ENCODE peak calls at places on chromosomes 13 and 19, in ten cellular contexts. J, K, P, H, M, V, W, R, F and G are unnamed samples.

GRCh38 chr19:11323601-11324078 is 15.8 kb downstream of the RAB3D start:
- DNase-seq in J (no peak), K (no peak), P (no peak), H (no peak), M (no peak), V (no peak), W (no peak), R (no peak), F (no peak), G (no peak)

GRCh38 chr13:78759704-78760103 is 100.7 kb upstream of the OBI1 start:
- DNase-seq in J (no peak), K (no peak), P (no peak), H (no peak), M (no peak), V (no peak), W (no peak), R (no peak), F (no peak), G (no peak)

GRCh38 chr19:18776736-18777135 is 14.4 kb downstream of the COMP start:
- DNase-seq in J (no peak), K (no peak), P (no peak), H (no peak), M (no peak), V (no peak), W (peak; percentile 87), R (peak; percentile 84), F (no peak), G (no peak)

GRCh38 chr19:869245-870177 is 10.0 kb downstream of the CFD start:
- DNase-seq in J (peak; percentile 58), K (peak; percentile 80), P (no peak), H (no peak), M (no peak), V (no peak), W (peak; percentile 96), R (peak; percentile 96), F (peak; percentile 73), G (no peak)

GRCh38 chr19:751501-752341 is 809 bp downstream of the MISP start:
- DNase-seq in J (no peak), K (peak; percentile 51), P (no peak), H (no peak), M (no peak), V (no peak), W (peak; percentile 96), R (peak; percentile 95), F (no peak), G (no peak)

GRCh38 chr19:51211833-51212232 is 13.0 kb upstream of the CD33 start:
- DNase-seq in J (no peak), K (no peak), P (no peak), H (no peak), M (no peak), V (no peak), W (no peak), R (no peak), F (no peak), G (no peak)

GRCh38 chr19:676343-677105 is at the start of gene FSTL3:
- DNase-seq in J (peak; percentile 44), K (no peak), P (no peak), H (no peak), M (no peak), V (no peak), W (peak; percentile 40), R (peak; percentile 69), F (no peak), G (no peak)

GRCh38 chr19:14517840-14518505 is at the start of gene DNAJB1:
- DNase-seq in J (peak; percentile 69), K (no peak), P (peak; percentile 56), H (peak; percentile 89), M (no peak), V (peak; percentile 77), W (peak; percentile 82), R (peak; percentile 92), F (no peak), G (peak; percentile 90)

GRCh38 chr13:70964124-70964523 is 855.9 kb upstream of the KLHL1 start:
- DNase-seq in J (no peak), K (no peak), P (no peak), H (no peak), M (peak; percentile 25), V (no peak), W (peak; percentile 19), R (no peak), F (no peak), G (no peak)